ENCODE peak calls at places on chromosomes 4 and X, in nine cellular contexts. E is spleen, P is ovary, D is adrenal gland, I is stomach, M is IMR-90, U is HCT116, S is suprapubic skin, O is K562. C is an unnamed sample.
A peak's percentile ranks its signal among the peaks of the same experiment; 100 is the strongest.

GRCh38 chrX:100680756-100681155 is 36.8 kb downstream of the SRPX2 start:
- DNase-seq in I (no peak), U (no peak), S (no peak), D (no peak), M (no peak), P (no peak), E (no peak), O (no peak), C (no peak)

GRCh38 chr4:1241936-1242505 is 6.9 kb downstream of the CTBP1 start:
- DNase-seq in D (peak; percentile 42), M (no peak), O (no peak), U (no peak), P (peak; percentile 34), I (no peak), E (peak; percentile 70), S (peak; percentile 42), C (peak; percentile 57)

GRCh38 chr4:18106620-18107019 is 85.1 kb upstream of the LCORL start:
- DNase-seq in I (peak; percentile 62), M (no peak), S (no peak), P (no peak), E (no peak), O (no peak), U (no peak), D (no peak), C (no peak)

GRCh38 chr4:37442062-37442323 is 197.4 kb downstream of the NWD2 start:
- DNase-seq in U (no peak), S (no peak), I (no peak), O (no peak), E (no peak), M (no peak), D (no peak), P (no peak), C (no peak)

GRCh38 chr4:184805462-184806245 is 20.1 kb downstream of the ACSL1 start:
- DNase-seq in P (peak; percentile 44), M (no peak), I (peak; percentile 82), D (peak; percentile 89), S (peak; percentile 80), E (peak; percentile 86), U (no peak), O (no peak), C (peak; percentile 97)

GRCh38 chr4:86919824-86920223 is 15.0 kb upstream of the AFF1 start:
- DNase-seq in O (no peak), S (no peak), E (no peak), I (no peak), M (peak; percentile 24), P (no peak), U (no peak), D (no peak), C (no peak)

GRCh38 chr4:94419956-94420355 is 31.8 kb upstream of the PDLIM5 start:
- DNase-seq in I (no peak), E (no peak), S (no peak), U (no peak), M (peak; percentile 78), D (no peak), P (no peak), O (no peak), C (no peak)

GRCh38 chr4:38009421-38009820 is 49.2 kb downstream of the PTTG2 start:
- DNase-seq in S (no peak), M (peak; percentile 23), U (no peak), P (no peak), D (no peak), E (no peak), I (no peak), O (no peak), C (no peak)

GRCh38 chrX:42748067-42748850 is 29.7 kb downstream of the PPP1R2C start:
- DNase-seq in U (no peak), D (peak; percentile 53), O (no peak), P (no peak), M (peak; percentile 37), E (no peak), S (no peak), I (no peak), C (no peak)

GRCh38 chrX:155747520-155747919 is 133.6 kb upstream of the VAMP7 start:
- DNase-seq in E (no peak), U (no peak), P (no peak), M (no peak), S (no peak), D (peak; percentile 67), I (peak; percentile 80), O (no peak), C (peak; percentile 44)

GRCh38 chr4:145097821-145098674 is at the start of the genes ABCE1 and ANAPC10:
- DNase-seq in E (peak; percentile 97), O (peak; percentile 94), M (peak; percentile 99), D (peak; percentile 98), U (peak; percentile 96), P (peak; percentile 95), S (peak; percentile 97), I (peak; percentile 97), C (peak; percentile 95)
- TF ChIP-seq POLR2A in E (no peak), O (peak; percentile 95), M (peak; percentile 82), D (peak; percentile 52), U (peak; percentile 82), P (peak; percentile 62), S (peak; percentile 55), I (no peak), C (peak; percentile 65)

GRCh38 chr4:88012652-88013051 is 5.2 kb downstream of the PKD2 start:
- DNase-seq in S (no peak), U (no peak), P (no peak), D (no peak), M (no peak), I (no peak), E (no peak), O (no peak), C (no peak)
- H3K4me1 ChIP-seq in S (peaks cover 47% of the 10 kb centered on the region), U (peaks cover 14% of the 10 kb centered on the region), P (peaks cover 16% of the 10 kb centered on the region), D (peaks cover 48% of the 10 kb centered on the region), M (peaks cover 18% of the 10 kb centered on the region), I (peaks cover 16% of the 10 kb centered on the region), E (peaks cover 25% of the 10 kb centered on the region), O (peaks cover 4% of the 10 kb centered on the region), C (no peaks in the 10 kb centered on the region)

DNA sequence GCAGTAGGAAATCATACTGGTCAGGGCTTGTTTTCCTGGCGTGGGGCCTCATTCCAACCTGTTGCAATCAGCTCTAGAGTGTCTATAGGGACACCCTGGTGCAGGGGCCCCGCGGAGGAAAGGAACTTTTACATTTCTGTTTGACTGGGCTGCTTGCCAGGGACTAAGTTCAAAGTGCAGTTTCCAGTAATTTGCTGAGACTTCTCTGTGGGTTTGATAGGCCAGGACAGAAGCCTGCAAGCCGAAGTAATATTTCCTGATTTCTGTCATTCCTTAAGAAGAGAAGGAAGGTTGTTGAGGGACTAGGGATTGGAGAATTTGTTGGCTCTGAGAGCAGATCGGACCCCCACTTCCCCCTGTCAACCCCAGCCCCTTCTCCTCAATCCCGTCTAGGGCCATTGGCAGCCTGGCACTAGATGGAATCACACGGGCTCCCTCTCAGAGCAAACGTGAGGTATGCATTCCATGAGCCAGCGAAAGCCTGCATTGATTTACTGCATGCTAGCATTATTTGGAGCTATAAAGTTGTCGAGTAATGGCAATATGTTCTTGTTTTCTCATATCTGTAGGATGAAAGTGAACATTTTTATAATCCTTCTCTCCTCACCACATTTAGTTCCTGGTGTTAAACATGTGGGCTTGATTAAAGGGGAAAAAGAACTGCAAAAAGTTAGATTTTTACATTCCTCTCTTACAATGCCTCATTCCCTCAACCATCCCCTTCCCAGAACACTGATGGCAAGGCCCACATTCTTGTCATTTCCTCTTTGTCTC is 159.1 kb downstream of the SPRY1 start:
- DNase-seq in P (peak; percentile 83), D (peak; percentile 89), I (peak; percentile 96), E (no peak), O (no peak), M (peak; percentile 74), U (no peak), S (peak; percentile 91), C (peak; percentile 95)
- TF ChIP-seq POLR2A in P (no peak), D (no peak), I (no peak), E (no peak), O (no peak), M (no peak), U (no peak), S (no peak), C (no peak)

GRCh38 chrX:136764206-136764605 is 16.5 kb downstream of the ARHGEF6 start:
- DNase-seq in M (no peak), O (no peak), D (no peak), U (no peak), S (no peak), I (no peak), E (no peak), P (no peak), C (no peak)

GRCh38 chrX:136767104-136767941 is 13.4 kb downstream of the ARHGEF6 start:
- DNase-seq in I (peak; percentile 70), D (peak; percentile 82), P (peak; percentile 68), U (no peak), S (peak; percentile 76), O (peak; percentile 67), M (peak; percentile 37), E (peak; percentile 93), C (peak; percentile 75)

GRCh38 chrX:136765957-136766356 is 14.8 kb downstream of the ARHGEF6 start:
- DNase-seq in D (peak; percentile 55), P (no peak), U (no peak), S (no peak), O (no peak), E (no peak), M (no peak), I (no peak), C (no peak)

GRCh38 chrX:136768469-136769084 is 12.2 kb downstream of the ARHGEF6 start:
- DNase-seq in U (peak; percentile 57), D (peak; percentile 57), E (peak; percentile 77), P (peak; percentile 44), O (peak; percentile 58), S (peak; percentile 68), I (no peak), M (peak; percentile 83), C (no peak)

DNA sequence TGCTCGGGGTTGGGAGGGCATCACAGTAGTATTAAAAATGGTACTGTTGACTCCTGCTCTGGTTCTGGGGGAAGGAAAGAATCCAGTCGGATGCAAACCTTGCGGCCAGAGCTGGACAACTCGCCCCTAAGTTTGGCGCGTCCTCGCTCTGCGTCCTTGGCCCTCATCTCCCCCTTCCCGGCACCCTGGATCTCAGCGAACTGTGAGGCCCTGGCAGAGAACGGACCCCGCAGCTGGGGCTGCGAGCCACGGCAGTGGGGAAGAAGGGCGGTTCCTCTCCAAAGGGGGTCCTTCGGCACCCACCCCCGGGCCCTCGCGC is 14.0 kb downstream of the ARHGEF6 start:
- DNase-seq in P (peak; percentile 64), O (no peak), E (no peak), S (no peak), M (no peak), I (no peak), U (no peak), D (no peak), C (no peak)
- H3K4me1 ChIP-seq in P (peaks cover 3% of the 10 kb centered on the region), O (peaks cover 16% of the 10 kb centered on the region), E (peaks cover 6% of the 10 kb centered on the region), S (peaks cover 8% of the 10 kb centered on the region), M (peaks cover 3% of the 10 kb centered on the region), I (no peaks in the 10 kb centered on the region), U (peaks cover 14% of the 10 kb centered on the region), D (peaks cover 18% of the 10 kb centered on the region), C (no peaks in the 10 kb centered on the region)

C was measured in right lobe of liver.